ENCODE peak calls at places on chromosomes 5 and 9, in six cellular contexts. W is fibroblast of villous mesenchyme, D is spleen, H is mesendoderm, E is fibroblast of mammary gland, N is H1. C is an unnamed sample.

GRCh38 chr5:160850439-160850838 is 1.6 kb downstream of the ATP10B start:
- DNase-seq in W (no peak), D (no peak), H (peak), E (no peak), N (no peak), C (no peak)

GRCh38 chr9:89657765-89658164 is 53.0 kb downstream of the GADD45G start:
- DNase-seq in N (no peak), D (peak), E (no peak), W (no peak), H (no peak), C (no peak)

GRCh38 chr5:88646866-88647265 is 236.1 kb downstream of the MEF2C start:
- DNase-seq in N (no peak), H (no peak), E (no peak), D (no peak), W (no peak), C (no peak)

GRCh38 chr9:133733421-133734250 is 4.5 kb downstream of the SARDH start:
- DNase-seq in H (peak), D (peak), E (no peak), W (no peak), N (no peak), C (no peak)

GRCh38 chr9:2664675-2665065 is 43.1 kb downstream of the VLDLR start:
- DNase-seq in W (no peak), E (no peak), N (no peak), D (no peak), H (no peak), C (no peak)

GRCh38 chr9:69857131-69857530 is 36.5 kb downstream of the CFAP95 start:
- DNase-seq in W (no peak), H (no peak), D (no peak), E (peak), N (no peak), C (no peak)

GRCh38 chr5:136033848-136034247 is 5.1 kb downstream of the TGFBI start:
- DNase-seq in D (peak), H (no peak), N (no peak), E (no peak), W (peak), C (no peak)

GRCh38 chr5:109399092-109399759 is 10.5 kb downstream of the PJA2 start:
- DNase-seq in N (no peak), E (peak), D (no peak), W (peak), H (no peak), C (no peak)

GRCh38 chr5:171537463-171537862 is 118.0 kb downstream of the FGF18 start:
- DNase-seq in E (peak), H (peak), W (peak), D (no peak), N (no peak), C (no peak)

GRCh38 chr5:149452665-149453617 is 73.8 kb upstream of the IL17B start:
- DNase-seq in D (no peak), N (no peak), W (peak), E (peak), H (peak), C (no peak)

GRCh38 chr5:68420476-68421344 is 205.2 kb downstream of the PIK3R1 start:
- DNase-seq in N (no peak), H (no peak), E (no peak), W (peak), D (peak), C (no peak)

GRCh38 chr5:123690821-123691220 is 178.8 kb downstream of the CSNK1G3 start:
- DNase-seq in W (no peak), D (no peak), H (no peak), N (no peak), E (peak), C (no peak)

GRCh38 chr9:115211413-115212204 is 93.7 kb upstream of the TNC start:
- DNase-seq in E (peak), D (no peak), W (peak), H (no peak), N (no peak), C (no peak)

GRCh38 chr5:81187885-81188284 is 45.2 kb upstream of the CKMT2 start:
- DNase-seq in H (no peak), N (no peak), E (no peak), D (no peak), W (no peak), C (no peak)

GRCh38 chr5:16568875-16569580 is 47.8 kb downstream of the RETREG1 start:
- DNase-seq in D (no peak), E (no peak), N (no peak), W (no peak), H (no peak), C (no peak)

GRCh38 chr5:3912790-3913189 is 317.2 kb downstream of the IRX1 start:
- DNase-seq in N (no peak), H (no peak), W (no peak), D (no peak), E (no peak), C (no peak)

GRCh38 chr5:101932599-101932998 is 363.5 kb downstream of the SLCO4C1 start:
- DNase-seq in H (no peak), E (no peak), D (no peak), W (no peak), N (no peak), C (no peak)

GRCh38 chr5:59367791-59368394 is 525.6 kb downstream of the PDE4D start:
- DNase-seq in E (peak), H (peak), D (no peak), N (no peak), W (peak), C (peak)

GRCh38 chr9:77876091-77876490 is 155.5 kb downstream of the GNAQ start:
- DNase-seq in D (no peak), W (peak), E (peak), H (peak), N (no peak), C (no peak)

GRCh38 chr9:88072831-88073365 is 65.4 kb downstream of the SPATA31C2 start:
- DNase-seq in E (no peak), W (peak), H (no peak), N (no peak), D (no peak), C (no peak)

GRCh38 chr9:126149661-126150060 is 177.0 kb upstream of the MVB12B start:
- DNase-seq in H (peak), W (no peak), N (peak), E (no peak), D (peak), C (no peak)

GRCh38 chr5:111106320-111106948 is 14.3 kb downstream of the WDR36 start:
- DNase-seq in D (no peak), W (no peak), N (no peak), H (no peak), E (no peak), C (no peak)

GRCh38 chr5:140174472-140175366 is at the start of gene CYSTM1:
- DNase-seq in W (peak), E (peak), D (peak), N (peak), H (peak), C (peak)
- H3K4me3 ChIP-seq in W (peak), E (peak), D (peak), N (peak), H (peak), C (peak)

GRCh38 chr5:14440598-14441401 is 140.8 kb upstream of the OTULINL start:
- DNase-seq in H (no peak), W (peak), N (no peak), D (no peak), E (peak), C (no peak)
- H3K4me3 ChIP-seq in H (no peak), W (peak), N (no peak), D (no peak), E (peak), C (no peak)

GRCh38 chr5:14436801-14437542 is 144.6 kb upstream of the OTULINL start:
- DNase-seq in W (no peak), E (no peak), D (no peak), N (no peak), H (no peak), C (no peak)

GRCh38 chr5:14439087-14439841 is 142.3 kb upstream of the OTULINL start:
- DNase-seq in W (peak), E (peak), D (no peak), H (no peak), N (no peak), C (no peak)

GRCh38 chr5:14438195-14438606 is 143.4 kb upstream of the OTULINL start:
- DNase-seq in D (no peak), E (no peak), W (no peak), H (no peak), N (no peak), C (no peak)

GRCh38 chr5:14443665-14444064 is 137.9 kb upstream of the OTULINL start:
- DNase-seq in E (peak), D (no peak), N (no peak), W (peak), H (no peak), C (no peak)

GRCh38 chr5:14440223-14440597 is 141.4 kb upstream of the OTULINL start:
- DNase-seq in W (no peak), H (no peak), N (no peak), E (no peak), D (no peak), C (no peak)
- H3K4me3 ChIP-seq in W (peak), H (no peak), N (no peak), E (peak), D (no peak), C (no peak)

DNA sequence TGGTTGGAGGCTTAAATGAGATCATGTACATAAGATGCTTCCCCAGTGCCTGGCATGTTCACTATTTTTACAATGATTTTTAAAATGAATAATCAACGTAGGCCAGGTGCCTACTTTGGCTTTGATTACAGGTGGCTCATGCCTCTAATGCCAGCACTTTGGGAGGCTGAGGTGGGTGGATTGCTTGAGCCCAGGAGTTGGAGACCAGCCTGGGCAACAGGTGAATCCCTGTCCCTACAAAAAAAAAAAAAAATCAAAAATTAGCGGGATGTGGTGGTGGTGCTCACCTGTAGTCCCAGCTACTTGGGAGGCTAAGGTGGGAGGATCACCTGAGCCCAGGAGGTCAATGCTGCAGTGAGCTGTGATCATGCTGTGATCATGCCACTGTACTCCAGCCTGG is 9.2 kb downstream of the PCDH12 start:
- DNase-seq in H (no peak), D (no peak), E (no peak), N (no peak), W (no peak), C (no peak)
- H3K4me3 ChIP-seq in H (no peak), D (no peak), E (no peak), N (no peak), W (no peak), C (no peak)

GRCh38 chr5:61665939-61666621 is 334.0 kb downstream of the ZSWIM6 start:
- DNase-seq in E (no peak), D (no peak), H (no peak), W (no peak), N (no peak), C (no peak)
- H3K4me3 ChIP-seq in E (no peak), D (no peak), H (no peak), W (no peak), N (no peak), C (no peak)

C was measured in NT2/D1.